ENCODE peak calls at places on chromosomes 11 and 22, in four cellular contexts. X, V, O and P are unnamed samples.

GRCh38 chr22:37077802-37078448 is 26.4 kb downstream of the KCTD17 start:
- DNase-seq in X (peak), O (peak), V (peak), P (no peak)

GRCh38 chr11:102387056-102387781 is 40.2 kb downstream of the BIRC2 start:
- DNase-seq in V (no peak), X (no peak), O (no peak), P (no peak)

GRCh38 chr11:20156280-20156875 is 3.9 kb downstream of the DBX1 start:
- DNase-seq in V (peak), X (peak), O (no peak), P (no peak)

GRCh38 chr11:75263944-75264349 is 23.4 kb downstream of the TPBGL start:
- DNase-seq in V (no peak), X (no peak), O (no peak), P (no peak)

GRCh38 chr11:65041206-65042035 is at the start of gene SAC3D1:
- DNase-seq in X (peak), O (peak), V (peak), P (peak)

GRCh38 chr11:34633990-34634725 is 13.3 kb downstream of the EHF start:
- DNase-seq in O (no peak), X (no peak), V (no peak), P (no peak)

GRCh38 chr11:75762885-75763284 is 5.7 kb upstream of the DGAT2 start:
- DNase-seq in O (no peak), X (no peak), V (no peak), P (no peak)

GRCh38 chr11:21814169-21814568 is 378.7 kb upstream of the ANO5 start:
- DNase-seq in O (peak), V (no peak), X (no peak), P (peak)

GRCh38 chr11:78257654-78258053 is 68.9 kb downstream of the USP35 start:
- DNase-seq in X (no peak), O (no peak), V (no peak), P (no peak)

GRCh38 chr22:41684194-41684593 is 4.5 kb downstream of the SNU13 start:
- DNase-seq in O (no peak), X (no peak), V (no peak), P (no peak)

GRCh38 chr22:29747832-29748231 is 19.0 kb downstream of the ZMAT5 start:
- DNase-seq in X (no peak), O (no peak), V (no peak), P (no peak)

GRCh38 chr11:6232899-6233298 is 1.5 kb downstream of the FHIP1B start:
- DNase-seq in O (no peak), V (no peak), X (no peak), P (no peak)

GRCh38 chr11:106389096-106389495 is 311.6 kb downstream of the AASDHPPT start:
- DNase-seq in V (no peak), X (no peak), O (peak), P (peak)

GRCh38 chr11:73384871-73385692 is 8.9 kb downstream of the RELT start:
- DNase-seq in X (no peak), O (no peak), V (no peak), P (no peak)

GRCh38 chr11:63737718-63738117 is 30.9 kb downstream of the ZFTA start:
- DNase-seq in O (no peak), X (no peak), V (no peak), P (no peak)

GRCh38 chr11:77125695-77126094 is 2.4 kb upstream of the MYO7A start:
- DNase-seq in V (no peak), X (no peak), O (no peak), P (no peak)

GRCh38 chr11:89436071-89436470 is 55.1 kb downstream of the NOX4 start:
- DNase-seq in X (no peak), V (no peak), O (peak), P (peak)

GRCh38 chr11:95686265-95686664 is 103.3 kb downstream of the FAM76B start:
- DNase-seq in V (no peak), O (no peak), X (no peak), P (no peak)

GRCh38 chr11:126363706-126364245 is 8.3 kb downstream of the ST3GAL4 start:
- DNase-seq in V (no peak), O (no peak), X (no peak), P (no peak)

GRCh38 chr11:111938687-111939160 is 1.6 kb downstream of the DIXDC1 start:
- DNase-seq in O (peak), X (no peak), V (peak), P (peak)

GRCh38 chr11:35237860-35238715 is 99.1 kb downstream of the CD44 start:
- DNase-seq in X (peak), V (peak), O (peak), P (no peak)

GRCh38 chr11:47626234-47626633 is 16.1 kb downstream of the MTCH2 start:
- DNase-seq in X (no peak), O (no peak), V (no peak), P (no peak)